ENCODE peak calls at places on chromosome 13, in seven cellular contexts. W is right lobe of liver, G is A549, R is tibial artery, O is HCT116, C is cardiac muscle cell, Q is IMR-90. J is an unnamed sample.

GRCh38 chr13:40657307-40657706 is 9.1 kb downstream of the FOXO1 start:
- DNase-seq in Q (no peak), C (no peak), O (no peak), R (no peak), G (no peak), W (no peak), J (no peak)

GRCh38 chr13:26446751-26447150 is 110.7 kb upstream of the WASF3 start:
- DNase-seq in O (no peak), C (no peak), R (no peak), Q (no peak), G (no peak), W (no peak), J (no peak)

GRCh38 chr13:107373551-107373950 is 805.6 kb upstream of the ARGLU1 start:
- DNase-seq in W (no peak), R (no peak), G (no peak), C (peak; percentile 75), Q (peak; percentile 91), O (no peak), J (no peak)

GRCh38 chr13:53100394-53101063 is 71.9 kb downstream of the OLFM4 start:
- DNase-seq in G (no peak), W (no peak), O (no peak), C (no peak), R (no peak), Q (no peak), J (peak; percentile 54)

GRCh38 chr13:46660859-46661258 is 107.9 kb downstream of the LRCH1 start:
- DNase-seq in W (no peak), C (no peak), Q (no peak), R (no peak), O (no peak), G (no peak), J (no peak)

GRCh38 chr13:110306960-110307696 is at the start of the genes COL4A1 and COL4A2:
- DNase-seq in G (no peak), O (no peak), Q (peak; percentile 77), C (peak; percentile 83), R (peak; percentile 92), W (no peak), J (no peak)

GRCh38 chr13:28488376-28489005 is 6.4 kb downstream of the FLT1 start:
- DNase-seq in R (no peak), O (no peak), C (no peak), Q (no peak), W (no peak), G (no peak), J (no peak)

GRCh38 chr13:114109646-114110045 is 22.8 kb downstream of the RASA3 start:
- DNase-seq in Q (no peak), R (peak; percentile 69), G (no peak), W (peak; percentile 48), C (no peak), O (no peak), J (peak; percentile 84)

GRCh38 chr13:69946443-69946955 is 161.1 kb upstream of the ATXN8OS start:
- DNase-seq in G (no peak), C (no peak), R (no peak), Q (no peak), W (no peak), O (no peak), J (no peak)

GRCh38 chr13:113178070-113178895 is 19.8 kb downstream of the PROZ start:
- DNase-seq in G (no peak), W (no peak), R (no peak), C (peak; percentile 86), O (no peak), Q (peak; percentile 99), J (no peak)

GRCh38 chr13:112065867-112066623 is 904 bp upstream of the SOX1 start:
- DNase-seq in Q (no peak), G (no peak), W (no peak), C (no peak), O (no peak), R (no peak), J (peak; percentile 67)

GRCh38 chr13:50831510-50831909 is 12.0 kb downstream of the DLEU7 start:
- DNase-seq in R (no peak), G (no peak), C (no peak), O (no peak), Q (no peak), W (no peak), J (no peak)

GRCh38 chr13:113356594-113356993 is 7.3 kb downstream of the GRTP1 start:
- DNase-seq in O (no peak), C (no peak), R (no peak), G (no peak), Q (no peak), W (no peak), J (no peak)

GRCh38 chr13:112056284-112056727 is 10.6 kb upstream of the SOX1 start:
- DNase-seq in W (no peak), G (no peak), C (no peak), R (no peak), O (no peak), Q (no peak), J (peak; percentile 59)

GRCh38 chr13:27481766-27482165 is 31.4 kb upstream of the MTIF3 start:
- DNase-seq in O (peak; percentile 37), C (peak; percentile 51), G (peak; percentile 19), Q (peak; percentile 10), W (peak; percentile 68), R (no peak), J (peak; percentile 80)

GRCh38 chr13:22596157-22596863 is 584.5 kb upstream of the SGCG start:
- DNase-seq in C (peak; percentile 1), W (no peak), Q (no peak), R (no peak), O (no peak), G (no peak), J (no peak)

GRCh38 chr13:52348983-52349780 is 56.8 kb downstream of the THSD1 start:
- DNase-seq in G (peak; percentile 6), O (peak; percentile 73), C (peak; percentile 46), Q (peak; percentile 85), R (no peak), W (no peak), J (no peak)

GRCh38 chr13:101869553-101869952 is 417.1 kb downstream of the ITGBL1 start:
- DNase-seq in O (no peak), C (no peak), W (no peak), Q (peak; percentile 3), R (no peak), G (no peak), J (no peak)

GRCh38 chr13:79090552-79091159 is 315.4 kb downstream of the RBM26 start:
- DNase-seq in Q (no peak), W (no peak), C (no peak), R (no peak), O (no peak), G (no peak), J (no peak)

GRCh38 chr13:64958106-64958505 is 2272.0 kb downstream of the PCDH9 start:
- DNase-seq in C (no peak), W (no peak), R (no peak), G (no peak), O (no peak), Q (no peak), J (no peak)

GRCh38 chr13:73215807-73216206 is 157.0 kb downstream of the KLF5 start:
- DNase-seq in Q (peak; percentile 26), C (peak; percentile 27), G (no peak), R (no peak), W (no peak), O (no peak), J (no peak)

GRCh38 chr13:86856996-86857395 is 814.2 kb upstream of the SLITRK5 start:
- DNase-seq in R (no peak), O (peak; percentile 47), C (no peak), Q (peak; percentile 76), G (no peak), W (no peak), J (no peak)

GRCh38 chr13:24638096-24638495 is 42.1 kb upstream of the ATP12A start:
- DNase-seq in O (no peak), C (no peak), R (no peak), G (no peak), Q (no peak), W (no peak), J (no peak)

GRCh38 chr13:39159971-39160370 is 121.7 kb downstream of the NHLRC3 start:
- DNase-seq in Q (no peak), C (no peak), G (no peak), O (no peak), R (no peak), W (no peak), J (no peak)

GRCh38 chr13:49308104-49308875 is 60.6 kb downstream of the CDADC1 start:
- DNase-seq in R (peak; percentile 96), G (no peak), W (peak; percentile 65), O (no peak), C (peak; percentile 81), Q (peak; percentile 66), J (no peak)

GRCh38 chr13:112198611-112199010 is 131.7 kb downstream of the SOX1 start:
- DNase-seq in G (no peak), O (no peak), Q (no peak), C (no peak), W (no peak), R (no peak), J (no peak)

GRCh38 chr13:94710881-94711560 is 1.3 kb downstream of the SOX21 start:
- DNase-seq in C (no peak), O (no peak), G (peak; percentile 55), Q (no peak), R (peak; percentile 62), W (no peak), J (peak; percentile 71)
- H3K4me3 ChIP-seq in C (peak overlapping the region; percentile 22), O (no peak overlapping the region), G (peak overlapping the region; percentile 55), Q (no peak overlapping the region), R (peak overlapping the region; percentile 45), W (peak overlapping the region; percentile 14), J (peak overlapping the region; percentile 4)

GRCh38 chr13:82634946-82635345 is 1247.3 kb downstream of the SLITRK1 start:
- DNase-seq in O (no peak), W (no peak), C (no peak), G (no peak), R (no peak), Q (peak; percentile 16), J (no peak)
- H3K4me3 ChIP-seq in O (no peak overlapping the region), W (no peak overlapping the region), C (no peak overlapping the region), G (no peak overlapping the region), R (no peak overlapping the region), Q (no peak overlapping the region), J (no peak overlapping the region)

GRCh38 chr13:32320528-32320927 is 5.2 kb downstream of the BRCA2 start:
- DNase-seq in O (no peak), R (no peak), W (no peak), C (no peak), G (no peak), Q (no peak), J (no peak)

GRCh38 chr13:32315255-32316029 is at the start of the genes BRCA2 and ZAR1L:
- DNase-seq in C (peak; percentile 95), G (peak; percentile 46), Q (peak; percentile 87), W (peak; percentile 89), O (peak; percentile 77), R (peak; percentile 92), J (peak; percentile 98)

GRCh38 chr13:32316030-32316344 is 679 bp downstream of the BRCA2 start:
- DNase-seq in W (no peak), O (no peak), G (no peak), R (no peak), C (no peak), Q (no peak), J (no peak)

GRCh38 chr13:32316476-32316875 is 1.2 kb downstream of the BRCA2 start:
- DNase-seq in W (no peak), Q (no peak), R (no peak), G (no peak), O (no peak), C (no peak), J (no peak)

GRCh38 chr13:32318072-32318471 is 2.8 kb downstream of the BRCA2 start:
- DNase-seq in R (no peak), O (no peak), C (no peak), Q (no peak), G (no peak), W (no peak), J (no peak)
- H3K4me3 ChIP-seq in R (no peak overlapping the region), O (no peak overlapping the region), C (no peak overlapping the region), Q (no peak overlapping the region), G (no peak overlapping the region), W (no peak overlapping the region), J (no peak overlapping the region)

GRCh38 chr13:37361608-37362007 is 237.0 kb downstream of the POSTN start:
- DNase-seq in G (no peak), C (no peak), R (no peak), O (no peak), W (no peak), Q (no peak), J (no peak)
- H3K4me3 ChIP-seq in G (no peak overlapping the region), C (no peak overlapping the region), R (no peak overlapping the region), O (no peak overlapping the region), W (no peak overlapping the region), Q (no peak overlapping the region), J (no peak overlapping the region)

J was measured in spleen.